ENCODE peak calls at places on chromosomes 6 and 20, in six cellular contexts. B is MV-4-11; I is hypothalamus; H is SHP77; L is stimulated activated CD4-positive, alpha-beta T cell treated with anti-CD3 and anti-CD28 coated beads, Interleukin-2, amount 100 ng/mL, for 48 hours; F is NCI-H446. N is an unnamed sample.

GRCh38 chr20:62815066-62815991 is 1.5 kb upstream of the COL9A3 start:
- DNase-seq in B (no peak), I (no peak), H (no peak), L (no peak), F (no peak), N (no peak)

GRCh38 chr6:99415446-99415845 is 9.7 kb downstream of the PNISR start:
- DNase-seq in B (no peak), I (no peak), H (no peak), L (no peak), F (no peak), N (no peak)

GRCh38 chr6:56046576-56046975 is 171.2 kb upstream of the BMP5 start:
- DNase-seq in B (peak), I (no peak), H (no peak), L (no peak), F (no peak), N (no peak)

GRCh38 chr6:162289972-162290371 is 437.6 kb downstream of the PRKN start:
- DNase-seq in B (no peak), I (peak), H (no peak), L (no peak), F (no peak), N (no peak)

GRCh38 chr6:108626777-108627176 is 66.1 kb downstream of the FOXO3 start:
- DNase-seq in B (no peak), I (no peak), H (no peak), L (no peak), F (no peak), N (no peak)

GRCh38 chr6:63864934-63865333 is 229.3 kb downstream of the PHF3 start:
- DNase-seq in B (no peak), I (no peak), H (no peak), L (no peak), F (peak), N (no peak)

GRCh38 chr20:53202781-53203180 is 230.6 kb downstream of the TSHZ2 start:
- DNase-seq in B (no peak), I (no peak), H (no peak), L (no peak), F (no peak), N (no peak)

GRCh38 chr6:149852881-149853280 is 11.3 kb downstream of the LRP11 start:
- DNase-seq in B (no peak), I (no peak), H (no peak), L (no peak), F (no peak), N (no peak)

GRCh38 chr6:157909282-157909664 is 72.4 kb upstream of the SYNJ2 start:
- DNase-seq in B (no peak), I (no peak), H (no peak), L (no peak), F (no peak), N (no peak)

GRCh38 chr6:153673214-153673613 is 365.8 kb upstream of the OPRM1 start:
- DNase-seq in B (no peak), I (no peak), H (no peak), L (no peak), F (no peak), N (no peak)

GRCh38 chr6:93496548-93496947 is 77.2 kb upstream of the EPHA7 start:
- DNase-seq in B (no peak), I (no peak), H (no peak), L (no peak), F (no peak), N (no peak)

GRCh38 chr6:52407467-52407866 is 12.7 kb upstream of the EFHC1 start:
- DNase-seq in B (peak), I (no peak), H (peak), L (no peak), F (peak), N (no peak)

GRCh38 chr6:151681426-151682059 is 125.9 kb upstream of the ESR1 start:
- DNase-seq in B (peak), I (no peak), H (no peak), L (no peak), F (no peak), N (no peak)

GRCh38 chr6:118551673-118552063 is 3.6 kb downstream of the PLN start:
- DNase-seq in B (no peak), I (no peak), H (no peak), L (no peak), F (no peak), N (no peak)

GRCh38 chr6:10082385-10082784 is 332.5 kb downstream of the TFAP2A start:
- DNase-seq in B (peak), I (no peak), H (no peak), L (no peak), F (no peak), N (no peak)

GRCh38 chr6:108078191-108078590 is 3.6 kb upstream of the OSTM1 start:
- DNase-seq in B (no peak), I (no peak), H (no peak), L (no peak), F (no peak), N (no peak)

GRCh38 chr6:14748679-14749078 is 497.2 kb upstream of the JARID2 start:
- DNase-seq in B (no peak), I (no peak), H (no peak), L (no peak), F (no peak), N (no peak)

GRCh38 chr20:13771853-13772453 is 12.8 kb downstream of the ESF1 start:
- DNase-seq in B (peak), I (no peak), H (peak), L (no peak), F (peak), N (no peak)

N was measured in GM12891.